ENCODE peak calls at places on chromosome 12, in four cellular contexts. R, D, K and E are unnamed samples.

GRCh38 chr12:2049604-2050540 is 2.9 kb upstream of the CACNA1C start:
- DNase-seq in D (no peak), R (no peak), K (no peak), E (no peak)

GRCh38 chr12:49232940-49233841 is 31.7 kb upstream of the TUBA1C start:
- DNase-seq in D (peak), R (no peak), K (no peak), E (no peak)

GRCh38 chr12:10167588-10167987 is 4.3 kb downstream of the OLR1 start:
- DNase-seq in D (no peak), K (no peak), R (no peak), E (peak)

GRCh38 chr12:129961856-129962255 is 58.0 kb upstream of the TMEM132D start:
- DNase-seq in R (no peak), D (no peak), K (no peak), E (no peak)

GRCh38 chr12:4228122-4228580 is 45.4 kb upstream of the CCND2 start:
- DNase-seq in K (no peak), R (no peak), D (peak), E (no peak)

GRCh38 chr12:65892905-65893304 is 68.6 kb downstream of the HMGA2 start:
- DNase-seq in R (no peak), K (peak), D (no peak), E (no peak)

GRCh38 chr12:128015276-128015675 is 251.7 kb upstream of the TMEM132C start:
- DNase-seq in D (no peak), K (no peak), R (no peak), E (no peak)

GRCh38 chr12:53596920-53597363 is 29.2 kb downstream of the ATF7 start:
- DNase-seq in K (no peak), R (no peak), D (no peak), E (no peak)

GRCh38 chr12:110619534-110619953 is 5.6 kb downstream of the TCTN1 start:
- DNase-seq in R (no peak), D (no peak), K (peak), E (no peak)

GRCh38 chr12:121838096-121838495 is 20.6 kb downstream of the HPD start:
- DNase-seq in K (no peak), R (no peak), D (no peak), E (no peak)

GRCh38 chr12:72275551-72275950 is 3.4 kb downstream of the TRHDE start:
- DNase-seq in R (no peak), D (no peak), K (no peak), E (no peak)

GRCh38 chr12:132852496-132852895 is 23.8 kb upstream of the GOLGA3 start:
- DNase-seq in K (no peak), D (no peak), R (no peak), E (no peak)

GRCh38 chr12:107404981-107405380 is 280.6 kb upstream of the PWP1 start:
- DNase-seq in R (no peak), K (peak), D (peak), E (peak)

GRCh38 chr12:53005215-53005985 is 856 bp upstream of the EIF4B start:
- DNase-seq in R (no peak), K (peak), D (no peak), E (no peak)

GRCh38 chr12:93943766-93944165 is 204.6 kb upstream of the PLXNC1 start:
- DNase-seq in K (no peak), D (peak), R (no peak), E (no peak)

GRCh38 chr12:56487448-56488040 is 417 bp downstream of the GLS2 start:
- DNase-seq in K (peak), D (peak), R (no peak), E (no peak)

GRCh38 chr12:5073838-5074237 is 30.2 kb downstream of the KCNA5 start:
- DNase-seq in K (peak), D (peak), R (no peak), E (no peak)

GRCh38 chr12:31353730-31354708 is 28.1 kb upstream of the SINHCAF start:
- DNase-seq in R (no peak), K (no peak), D (no peak), E (peak)

GRCh38 chr12:50453872-50454271 is 50.9 kb upstream of the DIP2B start:
- DNase-seq in K (no peak), R (no peak), D (no peak), E (no peak)

GRCh38 chr12:2053675-2054070 is 886 bp downstream of the CACNA1C start:
- DNase-seq in K (no peak), R (no peak), D (peak), E (no peak)

GRCh38 chr12:106753526-106753925 is 21.0 kb upstream of the RIC8B start:
- DNase-seq in R (no peak), K (peak), D (no peak), E (no peak)

GRCh38 chr12:26334621-26335124 is 139.3 kb downstream of the SSPN start:
- DNase-seq in D (no peak), R (no peak), K (no peak), E (no peak)

GRCh38 chr12:14399871-14400270 is 34.4 kb downstream of the ATF7IP start:
- DNase-seq in D (no peak), R (no peak), K (no peak), E (no peak)

GRCh38 chr12:29665107-29665506 is 118.6 kb downstream of the TMTC1 start:
- DNase-seq in D (no peak), R (no peak), K (no peak), E (no peak)

GRCh38 chr12:106096376-106096775 is 42.4 kb downstream of the NUAK1 start:
- DNase-seq in K (no peak), D (no peak), R (no peak), E (no peak)

GRCh38 chr12:93322784-93323183 is 54.9 kb upstream of the NUDT4 start:
- DNase-seq in D (no peak), R (no peak), K (no peak), E (no peak)

GRCh38 chr12:92257261-92257660 is 111.6 kb upstream of the BTG1 start:
- DNase-seq in D (no peak), R (no peak), K (no peak), E (no peak)